ENCODE peak calls at places on chromosomes 11 and 22, in five cellular contexts. F, S, O, K and V are unnamed samples.

GRCh38 chr22:17086750-17087149 is 1.9 kb downstream of the IL17RA start:
- DNase-seq in S (no peak), O (peak), K (no peak), F (no peak), V (peak)

GRCh38 chr11:13337986-13338436 is 60.4 kb downstream of the BMAL1 start:
- DNase-seq in S (no peak), F (no peak), O (peak), K (no peak), V (no peak)

GRCh38 chr22:43257549-43257948 is 70.6 kb upstream of the TTLL12 start:
- DNase-seq in S (no peak), F (no peak), O (no peak), K (no peak), V (no peak)

GRCh38 chr11:102530558-102530957 is at the start of gene MMP7:
- DNase-seq in K (no peak), S (no peak), O (peak), F (peak), V (no peak)

GRCh38 chr22:46036558-46037408 is 59.8 kb upstream of the WNT7B start:
- DNase-seq in S (peak), O (peak), K (peak), F (peak), V (peak)

GRCh38 chr11:123187670-123188507 is 7.2 kb downstream of the CLMP start:
- DNase-seq in S (peak), K (no peak), O (peak), F (no peak), V (no peak)

GRCh38 chr22:48781391-48781790 is 1046.3 kb downstream of the BRD1 start:
- DNase-seq in S (no peak), F (no peak), O (no peak), K (no peak), V (no peak)

GRCh38 chr11:12744831-12745502 is 70.7 kb downstream of the TEAD1 start:
- DNase-seq in O (no peak), F (no peak), K (no peak), S (peak), V (no peak)

GRCh38 chr11:120710354-120711187 is 199.0 kb downstream of the GRIK4 start:
- DNase-seq in K (peak), S (peak), O (peak), F (peak), V (no peak)

GRCh38 chr11:47179655-47179991 is 2.9 kb upstream of the ARFGAP2 start:
- DNase-seq in S (peak), O (peak), F (peak), K (peak), V (peak)

GRCh38 chr11:1023811-1024596 is 12.5 kb downstream of the MUC6 start:
- DNase-seq in K (no peak), O (no peak), S (no peak), F (no peak), V (no peak)

GRCh38 chr11:44761546-44761961 is 34.8 kb downstream of the TSPAN18 start:
- DNase-seq in S (no peak), O (no peak), F (no peak), K (no peak), V (no peak)

GRCh38 chr11:95925011-95925410 is 1.1 kb upstream of the MTMR2 start:
- DNase-seq in O (peak), F (peak), S (peak), K (peak), V (no peak)

GRCh38 chr11:119493712-119494111 is 70.7 kb upstream of the THY1 start:
- DNase-seq in F (peak), O (peak), K (peak), S (peak), V (peak)

GRCh38 chr11:80620867-80621266 is 1180.0 kb upstream of the TENM4 start:
- DNase-seq in S (no peak), O (no peak), F (no peak), K (no peak), V (no peak)

GRCh38 chr11:7252683-7253213 is 1.0 kb downstream of the SYT9 start:
- DNase-seq in K (peak), O (no peak), F (no peak), S (peak), V (no peak)

GRCh38 chr22:41481131-41481830 is 12.4 kb downstream of the ACO2 start:
- DNase-seq in K (no peak), O (peak), F (peak), S (no peak), V (no peak)

GRCh38 chr22:27952091-27952490 is 33.0 kb upstream of the PITPNB start:
- DNase-seq in O (peak), K (no peak), S (no peak), F (peak), V (no peak)

GRCh38 chr22:35419756-35420155 is 19.8 kb downstream of the MCM5 start:
- DNase-seq in S (no peak), F (no peak), K (no peak), O (no peak), V (no peak)

GRCh38 chr11:36540998-36541397 is 26.8 kb upstream of the RAG1 start:
- DNase-seq in F (peak), O (peak), S (peak), K (peak), V (peak)

GRCh38 chr11:93504110-93505095 is 38.8 kb downstream of the SMCO4 start:
- DNase-seq in O (no peak), S (no peak), F (peak), K (no peak), V (no peak)

GRCh38 chr11:35539781-35540281 is 14.4 kb upstream of the PAMR1 start:
- DNase-seq in F (peak), O (peak), S (no peak), K (no peak), V (no peak)

GRCh38 chr11:127843483-127844396 is 743.6 kb downstream of the ETS1 start:
- DNase-seq in O (peak), S (peak), F (peak), K (peak), V (peak)

GRCh38 chr22:41780714-41781507 is 19.6 kb upstream of the CCDC134 start:
- DNase-seq in S (no peak), K (peak), O (peak), F (no peak), V (peak)

GRCh38 chr11:1762537-1763302 is 1.0 kb downstream of the CTSD start:
- DNase-seq in K (no peak), O (no peak), S (no peak), F (peak), V (no peak)

GRCh38 chr11:85955531-85955930 is 100.3 kb downstream of the CCDC83 start:
- DNase-seq in O (peak), F (no peak), S (no peak), K (no peak), V (no peak)

GRCh38 chr22:19213496-19214473 is 35.2 kb upstream of the SLC25A1 start:
- DNase-seq in K (peak), O (no peak), S (peak), F (no peak), V (no peak)

GRCh38 chr22:41940853-41941765 is 5.8 kb downstream of the CENPM start:
- DNase-seq in K (peak), S (peak), F (peak), O (peak), V (peak)

GRCh38 chr11:134145715-134146114 is 76.8 kb downstream of the JAM3 start:
- DNase-seq in F (no peak), S (no peak), O (no peak), K (no peak), V (no peak)

GRCh38 chr11:38835986-38836385 is 2237.9 kb upstream of the RAG2 start:
- DNase-seq in S (peak), O (no peak), F (no peak), K (no peak), V (no peak)

GRCh38 chr11:78798567-78799170 is 224.0 kb upstream of the NARS2 start:
- DNase-seq in S (peak), F (peak), K (peak), O (peak), V (peak)

GRCh38 chr11:110509485-110509884 is 79.7 kb downstream of the FDX1 start:
- DNase-seq in S (no peak), K (no peak), F (peak), O (no peak), V (no peak)

GRCh38 chr11:12539570-12539969 is 134.7 kb upstream of the TEAD1 start:
- DNase-seq in S (no peak), O (peak), K (no peak), F (peak), V (no peak)

DNA sequence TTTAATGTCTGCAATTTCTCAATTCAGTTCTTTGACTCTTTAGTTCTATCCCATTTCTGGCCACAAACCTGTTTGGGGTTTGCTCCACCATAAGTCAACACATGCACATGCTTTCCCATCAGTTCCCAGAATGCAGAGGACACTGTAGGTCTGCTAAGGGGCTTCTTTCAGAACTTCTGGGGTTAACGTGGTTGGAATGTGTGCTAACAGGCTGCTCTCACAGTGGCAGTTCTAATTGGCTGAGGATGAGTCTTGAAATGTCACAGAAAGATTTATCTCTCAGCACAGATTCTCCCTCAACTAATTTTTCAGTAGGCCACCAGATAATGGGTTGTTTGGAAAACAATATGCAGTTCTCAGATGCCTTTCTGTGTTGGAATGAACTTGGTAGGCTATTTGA is 703.4 kb downstream of the NTM start:
- DNase-seq in O (no peak), K (no peak), S (no peak), F (no peak), V (no peak)
- H2AFZ ChIP-seq in O (peak), K (no peak), S (peak), F (no peak), V (no peak)

GRCh38 chr11:57248780-57249383 is 11.8 kb upstream of the APLNR start:
- DNase-seq in O (peak), S (peak), K (peak), F (peak), V (peak)
- TF ChIP-seq EZH2phosphoT487 in O (no peak), S (no peak), K (no peak), F (no peak), V (no peak)

DNA sequence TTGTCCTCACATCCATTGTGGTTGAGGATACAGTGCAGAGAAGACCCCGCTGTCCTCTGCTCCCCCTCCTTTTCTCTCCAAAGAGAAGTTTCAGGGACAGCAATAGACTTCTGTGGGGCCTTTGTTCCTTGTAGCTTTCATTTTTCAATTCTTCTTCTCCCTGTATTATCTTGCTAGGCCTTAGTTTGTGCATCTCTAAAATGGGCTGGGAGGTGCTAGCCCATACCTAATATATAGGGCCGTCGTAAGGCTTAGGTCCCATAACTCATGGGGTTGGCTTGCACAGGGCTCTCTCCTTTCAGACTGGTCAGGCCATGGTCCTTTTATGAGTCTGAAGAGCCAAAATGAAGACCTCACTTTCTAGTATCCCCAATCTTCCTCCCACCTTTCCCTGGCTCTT is 33.0 kb downstream of the ZBTB16 start:
- DNase-seq in S (no peak), O (no peak), F (no peak), K (no peak), V (no peak)
- H3K27ac ChIP-seq in S (peak), O (no peak), F (no peak), K (no peak), V (no peak)

GRCh38 chr22:44496305-44496704 is 1.7 kb downstream of the RTL6 start:
- DNase-seq in F (no peak), S (no peak), K (no peak), O (no peak), V (no peak)

GRCh38 chr22:44497904-44498242 is at the start of gene RTL6:
- DNase-seq in S (no peak), O (no peak), K (no peak), F (no peak), V (no peak)

GRCh38 chr22:44496844-44497217 is 1.2 kb downstream of the RTL6 start:
- DNase-seq in F (no peak), O (no peak), S (no peak), K (no peak), V (no peak)

GRCh38 chr22:44495629-44496028 is 2.4 kb downstream of the RTL6 start:
- DNase-seq in O (no peak), F (no peak), S (no peak), K (no peak), V (no peak)

GRCh38 chr22:44497218-44497903 is 672 bp downstream of the RTL6 start:
- DNase-seq in S (peak), O (peak), F (no peak), K (peak), V (no peak)
- H2AFZ ChIP-seq in S (peak), O (peak), F (peak), K (no peak), V (peak)

GRCh38 chr22:20552450-20552894 is 45.1 kb downstream of the MED15 start:
- DNase-seq in F (no peak), S (no peak), O (peak), K (no peak), V (no peak)
- TF ChIP-seq EZH2phosphoT487 in F (no peak), S (no peak), O (no peak), K (no peak), V (no peak)